ENCODE peak calls at places on chromosomes 6 and 20, in seven cellular contexts. One of them, this sample, is unnamed.

GRCh38 chr6:148304976-148305375 is 37.7 kb upstream of the SASH1 start:
- DNase-seq in BJ: no peak
- DNase-seq in OCI-LY7: no peak
- DNase-seq in CD4-positive, CD25-positive, alpha-beta regulatory T cell: no peak
- DNase-seq in A172: peak
- DNase-seq in endothelial cell: no peak
- DNase-seq in stimulated activated CD4-positive, alpha-beta T cell treated with anti-CD3 and anti-CD28 coated beads, Interleukin-4, amount 100 ng/mL, for 1 hour: no peak
- DNase-seq in this sample: no peak

GRCh38 chr6:89045585-89045984 is 35.0 kb upstream of the PNRC1 start:
- DNase-seq in stimulated activated CD4-positive, alpha-beta T cell treated with anti-CD3 and anti-CD28 coated beads, Interleukin-4, amount 100 ng/mL, for 1 hour: no peak
- DNase-seq in OCI-LY7: no peak
- DNase-seq in CD4-positive, CD25-positive, alpha-beta regulatory T cell: no peak
- DNase-seq in BJ: no peak
- DNase-seq in endothelial cell: no peak
- DNase-seq in A172: no peak
- DNase-seq in this sample: no peak

GRCh38 chr6:154993710-154994109 is 1.4 kb upstream of the TIAM2 start:
- DNase-seq in OCI-LY7: no peak
- DNase-seq in CD4-positive, CD25-positive, alpha-beta regulatory T cell: no peak
- DNase-seq in BJ: no peak
- DNase-seq in endothelial cell: no peak
- DNase-seq in stimulated activated CD4-positive, alpha-beta T cell treated with anti-CD3 and anti-CD28 coated beads, Interleukin-4, amount 100 ng/mL, for 1 hour: no peak
- DNase-seq in A172: no peak
- DNase-seq in this sample: no peak

GRCh38 chr6:170134077-170135040 is 156.5 kb downstream of the DLL1 start:
- DNase-seq in A172: no peak
- DNase-seq in stimulated activated CD4-positive, alpha-beta T cell treated with anti-CD3 and anti-CD28 coated beads, Interleukin-4, amount 100 ng/mL, for 1 hour: no peak
- DNase-seq in endothelial cell: no peak
- DNase-seq in OCI-LY7: no peak
- DNase-seq in BJ: no peak
- DNase-seq in CD4-positive, CD25-positive, alpha-beta regulatory T cell: no peak
- DNase-seq in this sample: no peak

GRCh38 chr6:22294301-22294700 is 2.5 kb downstream of the PRL start:
- DNase-seq in endothelial cell: no peak
- DNase-seq in CD4-positive, CD25-positive, alpha-beta regulatory T cell: no peak
- DNase-seq in BJ: no peak
- DNase-seq in stimulated activated CD4-positive, alpha-beta T cell treated with anti-CD3 and anti-CD28 coated beads, Interleukin-4, amount 100 ng/mL, for 1 hour: no peak
- DNase-seq in OCI-LY7: no peak
- DNase-seq in A172: no peak
- DNase-seq in this sample: no peak

GRCh38 chr6:152749336-152749735 is 1.3 kb upstream of the VIP start:
- DNase-seq in BJ: no peak
- DNase-seq in CD4-positive, CD25-positive, alpha-beta regulatory T cell: no peak
- DNase-seq in stimulated activated CD4-positive, alpha-beta T cell treated with anti-CD3 and anti-CD28 coated beads, Interleukin-4, amount 100 ng/mL, for 1 hour: no peak
- DNase-seq in OCI-LY7: no peak
- DNase-seq in A172: no peak
- DNase-seq in endothelial cell: no peak
- DNase-seq in this sample: no peak

GRCh38 chr20:63498950-63499332 is at the start of gene EEF1A2:
- DNase-seq in BJ: no peak
- DNase-seq in stimulated activated CD4-positive, alpha-beta T cell treated with anti-CD3 and anti-CD28 coated beads, Interleukin-4, amount 100 ng/mL, for 1 hour: peak
- DNase-seq in CD4-positive, CD25-positive, alpha-beta regulatory T cell: peak
- DNase-seq in A172: no peak
- DNase-seq in endothelial cell: no peak
- DNase-seq in OCI-LY7: peak
- DNase-seq in this sample: no peak

GRCh38 chr20:50295762-50296449 is 105.3 kb downstream of the CEBPB start:
- DNase-seq in A172: no peak
- DNase-seq in OCI-LY7: no peak
- DNase-seq in stimulated activated CD4-positive, alpha-beta T cell treated with anti-CD3 and anti-CD28 coated beads, Interleukin-4, amount 100 ng/mL, for 1 hour: no peak
- DNase-seq in BJ: no peak
- DNase-seq in endothelial cell: no peak
- DNase-seq in CD4-positive, CD25-positive, alpha-beta regulatory T cell: no peak
- DNase-seq in this sample: peak

GRCh38 chr6:18177566-18177965 is 22.3 kb downstream of the KDM1B start:
- DNase-seq in BJ: no peak
- DNase-seq in A172: no peak
- DNase-seq in CD4-positive, CD25-positive, alpha-beta regulatory T cell: no peak
- DNase-seq in endothelial cell: no peak
- DNase-seq in stimulated activated CD4-positive, alpha-beta T cell treated with anti-CD3 and anti-CD28 coated beads, Interleukin-4, amount 100 ng/mL, for 1 hour: no peak
- DNase-seq in OCI-LY7: no peak
- DNase-seq in this sample: no peak

GRCh38 chr6:104566411-104566810 is 293.3 kb downstream of the HACE1 start:
- DNase-seq in endothelial cell: no peak
- DNase-seq in OCI-LY7: no peak
- DNase-seq in CD4-positive, CD25-positive, alpha-beta regulatory T cell: no peak
- DNase-seq in stimulated activated CD4-positive, alpha-beta T cell treated with anti-CD3 and anti-CD28 coated beads, Interleukin-4, amount 100 ng/mL, for 1 hour: no peak
- DNase-seq in A172: peak
- DNase-seq in BJ: no peak
- DNase-seq in this sample: no peak

GRCh38 chr20:4957939-4958362 is 43.4 kb downstream of the SLC23A2 start:
- DNase-seq in CD4-positive, CD25-positive, alpha-beta regulatory T cell: no peak
- DNase-seq in A172: no peak
- DNase-seq in stimulated activated CD4-positive, alpha-beta T cell treated with anti-CD3 and anti-CD28 coated beads, Interleukin-4, amount 100 ng/mL, for 1 hour: no peak
- DNase-seq in BJ: no peak
- DNase-seq in OCI-LY7: no peak
- DNase-seq in endothelial cell: no peak
- DNase-seq in this sample: no peak

GRCh38 chr20:22312744-22313346 is 271.5 kb downstream of the FOXA2 start:
- DNase-seq in A172: peak
- DNase-seq in OCI-LY7: peak
- DNase-seq in stimulated activated CD4-positive, alpha-beta T cell treated with anti-CD3 and anti-CD28 coated beads, Interleukin-4, amount 100 ng/mL, for 1 hour: no peak
- DNase-seq in endothelial cell: peak
- DNase-seq in CD4-positive, CD25-positive, alpha-beta regulatory T cell: no peak
- DNase-seq in BJ: no peak
- DNase-seq in this sample: peak

GRCh38 chr20:50799176-50799889 is 4.5 kb downstream of the BCAS4 start:
- DNase-seq in CD4-positive, CD25-positive, alpha-beta regulatory T cell: no peak
- DNase-seq in stimulated activated CD4-positive, alpha-beta T cell treated with anti-CD3 and anti-CD28 coated beads, Interleukin-4, amount 100 ng/mL, for 1 hour: no peak
- DNase-seq in BJ: no peak
- DNase-seq in endothelial cell: no peak
- DNase-seq in OCI-LY7: no peak
- DNase-seq in A172: no peak
- DNase-seq in this sample: no peak

GRCh38 chr6:11918021-11918738 is 93.9 kb upstream of the HIVEP1 start:
- DNase-seq in endothelial cell: no peak
- DNase-seq in A172: peak
- DNase-seq in stimulated activated CD4-positive, alpha-beta T cell treated with anti-CD3 and anti-CD28 coated beads, Interleukin-4, amount 100 ng/mL, for 1 hour: no peak
- DNase-seq in BJ: peak
- DNase-seq in OCI-LY7: no peak
- DNase-seq in CD4-positive, CD25-positive, alpha-beta regulatory T cell: no peak
- DNase-seq in this sample: no peak

GRCh38 chr20:15851576-15852075 is 721.6 kb downstream of the KIF16B start:
- DNase-seq in endothelial cell: no peak
- DNase-seq in A172: no peak
- DNase-seq in stimulated activated CD4-positive, alpha-beta T cell treated with anti-CD3 and anti-CD28 coated beads, Interleukin-4, amount 100 ng/mL, for 1 hour: no peak
- DNase-seq in BJ: no peak
- DNase-seq in CD4-positive, CD25-positive, alpha-beta regulatory T cell: no peak
- DNase-seq in OCI-LY7: no peak
- DNase-seq in this sample: no peak

GRCh38 chr6:164109770-164110140 is 695.2 kb downstream of the QKI start:
- DNase-seq in BJ: no peak
- DNase-seq in stimulated activated CD4-positive, alpha-beta T cell treated with anti-CD3 and anti-CD28 coated beads, Interleukin-4, amount 100 ng/mL, for 1 hour: no peak
- DNase-seq in endothelial cell: peak
- DNase-seq in A172: no peak
- DNase-seq in CD4-positive, CD25-positive, alpha-beta regulatory T cell: no peak
- DNase-seq in OCI-LY7: peak
- DNase-seq in this sample: no peak

GRCh38 chr6:74578339-74578738 is 627.5 kb downstream of the COL12A1 start:
- DNase-seq in stimulated activated CD4-positive, alpha-beta T cell treated with anti-CD3 and anti-CD28 coated beads, Interleukin-4, amount 100 ng/mL, for 1 hour: no peak
- DNase-seq in BJ: peak
- DNase-seq in OCI-LY7: no peak
- DNase-seq in CD4-positive, CD25-positive, alpha-beta regulatory T cell: no peak
- DNase-seq in endothelial cell: no peak
- DNase-seq in A172: no peak
- DNase-seq in this sample: no peak

GRCh38 chr6:151475653-151476523 is 17.9 kb upstream of the CCDC170 start:
- DNase-seq in stimulated activated CD4-positive, alpha-beta T cell treated with anti-CD3 and anti-CD28 coated beads, Interleukin-4, amount 100 ng/mL, for 1 hour: peak
- DNase-seq in A172: peak
- DNase-seq in BJ: no peak
- DNase-seq in OCI-LY7: peak
- DNase-seq in CD4-positive, CD25-positive, alpha-beta regulatory T cell: peak
- DNase-seq in endothelial cell: peak
- DNase-seq in this sample: peak

GRCh38 chr6:159979136-159979874 is 10.4 kb downstream of the IGF2R start:
- DNase-seq in stimulated activated CD4-positive, alpha-beta T cell treated with anti-CD3 and anti-CD28 coated beads, Interleukin-4, amount 100 ng/mL, for 1 hour: peak
- DNase-seq in BJ: no peak
- DNase-seq in OCI-LY7: peak
- DNase-seq in A172: peak
- DNase-seq in endothelial cell: no peak
- DNase-seq in CD4-positive, CD25-positive, alpha-beta regulatory T cell: peak
- DNase-seq in this sample: peak

GRCh38 chr6:33410711-33411631 is at the start of gene PHF1:
- DNase-seq in stimulated activated CD4-positive, alpha-beta T cell treated with anti-CD3 and anti-CD28 coated beads, Interleukin-4, amount 100 ng/mL, for 1 hour: peak
- DNase-seq in OCI-LY7: no peak
- DNase-seq in endothelial cell: peak
- DNase-seq in CD4-positive, CD25-positive, alpha-beta regulatory T cell: no peak
- DNase-seq in BJ: no peak
- DNase-seq in A172: peak
- DNase-seq in this sample: no peak

GRCh38 chr6:21264288-21264818 is 329.2 kb upstream of the SOX4 start:
- DNase-seq in A172: no peak
- DNase-seq in stimulated activated CD4-positive, alpha-beta T cell treated with anti-CD3 and anti-CD28 coated beads, Interleukin-4, amount 100 ng/mL, for 1 hour: no peak
- DNase-seq in endothelial cell: no peak
- DNase-seq in OCI-LY7: no peak
- DNase-seq in BJ: no peak
- DNase-seq in CD4-positive, CD25-positive, alpha-beta regulatory T cell: no peak
- DNase-seq in this sample: peak

GRCh38 chr20:56518999-56519398 is 5.5 kb upstream of the FAM209A start:
- DNase-seq in endothelial cell: no peak
- DNase-seq in CD4-positive, CD25-positive, alpha-beta regulatory T cell: no peak
- DNase-seq in OCI-LY7: no peak
- DNase-seq in A172: no peak
- DNase-seq in stimulated activated CD4-positive, alpha-beta T cell treated with anti-CD3 and anti-CD28 coated beads, Interleukin-4, amount 100 ng/mL, for 1 hour: no peak
- DNase-seq in BJ: no peak
- DNase-seq in this sample: no peak

GRCh38 chr6:72626126-72626525 is 4.3 kb downstream of the KCNQ5 start:
- DNase-seq in BJ: no peak
- DNase-seq in A172: no peak
- DNase-seq in endothelial cell: no peak
- DNase-seq in stimulated activated CD4-positive, alpha-beta T cell treated with anti-CD3 and anti-CD28 coated beads, Interleukin-4, amount 100 ng/mL, for 1 hour: no peak
- DNase-seq in CD4-positive, CD25-positive, alpha-beta regulatory T cell: peak
- DNase-seq in OCI-LY7: peak
- DNase-seq in this sample: no peak

GRCh38 chr6:136751478-136751956 is 40.8 kb downstream of the MAP3K5 start:
- DNase-seq in CD4-positive, CD25-positive, alpha-beta regulatory T cell: peak
- DNase-seq in A172: no peak
- DNase-seq in stimulated activated CD4-positive, alpha-beta T cell treated with anti-CD3 and anti-CD28 coated beads, Interleukin-4, amount 100 ng/mL, for 1 hour: no peak
- DNase-seq in BJ: peak
- DNase-seq in OCI-LY7: peak
- DNase-seq in endothelial cell: no peak
- DNase-seq in this sample: no peak